ENCODE peak calls at places on chromosomes 3 and 15, in four cellular contexts. T is nephron progenitor cell; U is GM10248; P is naive thymus-derived CD8-positive, alpha-beta T cell. H is an unnamed sample.
A peak's percentile ranks its signal among the peaks of the same experiment; 100 is the strongest.

GRCh38 chr15:56042982-56043980 is 49.9 kb upstream of the NEDD4 start:
- DNase-seq in U (no peak), P (no peak), T (no peak), H (no peak)

GRCh38 chr3:188351648-188352047 is 197.7 kb downstream of the LPP start:
- DNase-seq in T (no peak), P (no peak), U (no peak), H (no peak)

GRCh38 chr3:12060139-12060831 is 56.1 kb downstream of the SYN2 start:
- DNase-seq in T (no peak), P (no peak), U (no peak), H (no peak)

GRCh38 chr15:71800835-71801745 is 9.3 kb upstream of the NR2E3 start:
- DNase-seq in T (peak; percentile 63), U (peak; percentile 65), P (no peak), H (no peak)

GRCh38 chr3:16511561-16512434 is 1.7 kb downstream of the RFTN1 start:
- DNase-seq in U (peak; percentile 71), P (peak; percentile 44), T (peak; percentile 23), H (no peak)

GRCh38 chr3:171874251-171874679 is 31.1 kb downstream of the TMEM212 start:
- DNase-seq in U (no peak), P (no peak), T (no peak), H (no peak)

GRCh38 chr3:129315386-129315991 is 36.8 kb downstream of the HMCES start:
- DNase-seq in P (peak; percentile 23), U (no peak), T (peak; percentile 38), H (peak; percentile 52)

GRCh38 chr3:100127792-100128191 is 13.5 kb upstream of the FILIP1L start:
- DNase-seq in T (no peak), U (no peak), P (no peak), H (no peak)

GRCh38 chr3:31670722-31671121 is 138.0 kb downstream of the STT3B start:
- DNase-seq in U (no peak), T (no peak), P (no peak), H (no peak)

GRCh38 chr3:193822492-193823220 is 229.6 kb downstream of the OPA1 start:
- DNase-seq in T (no peak), P (no peak), U (no peak), H (no peak)

GRCh38 chr3:38097446-38098375 is 39.2 kb downstream of the ACAA1 start:
- DNase-seq in U (no peak), P (no peak), T (no peak), H (no peak)

GRCh38 chr3:182618981-182619591 is 174.2 kb upstream of the ATP11B start:
- DNase-seq in U (no peak), P (no peak), T (no peak), H (no peak)

GRCh38 chr15:53644681-53645080 is 114.8 kb downstream of the WDR72 start:
- DNase-seq in U (no peak), P (no peak), T (no peak), H (no peak)

GRCh38 chr3:135516143-135516542 is 449.4 kb upstream of the PPP2R3A start:
- DNase-seq in U (no peak), T (no peak), P (no peak), H (no peak)

GRCh38 chr3:58560771-58561311 is 16.4 kb downstream of the FAM107A start:
- DNase-seq in T (peak; percentile 45), U (no peak), P (no peak), H (no peak)

GRCh38 chr15:77030042-77030927 is 35.4 kb downstream of the PSTPIP1 start:
- DNase-seq in P (no peak), U (no peak), T (peak; percentile 59), H (peak; percentile 13)

GRCh38 chr3:197749315-197749600 is 425 bp upstream of the FYTTD1 start:
- DNase-seq in P (peak; percentile 57), U (no peak), T (no peak), H (peak; percentile 70)

GRCh38 chr3:69231929-69232437 is 109.6 kb upstream of the LMOD3 start:
- DNase-seq in P (no peak), U (no peak), T (peak; percentile 77), H (peak; percentile 22)

GRCh38 chr3:185744997-185745843 is 79.6 kb downstream of the IGF2BP2 start:
- DNase-seq in T (peak; percentile 34), U (peak; percentile 34), P (no peak), H (no peak)

GRCh38 chr3:47475029-47475569 is 642 bp downstream of the SCAP start:
- DNase-seq in U (no peak), P (no peak), T (peak; percentile 47), H (no peak)

GRCh38 chr15:64751464-64751863 is 23.9 kb downstream of the RBPMS2 start:
- DNase-seq in P (no peak), U (no peak), T (no peak), H (no peak)

GRCh38 chr3:188531210-188531609 is 377.3 kb downstream of the LPP start:
- DNase-seq in P (no peak), U (no peak), T (no peak), H (no peak)

GRCh38 chr3:81308296-81308695 is 453.1 kb downstream of the GBE1 start:
- DNase-seq in P (no peak), T (no peak), U (no peak), H (no peak)

GRCh38 chr3:195003893-195004289 is 267.1 kb downstream of the XXYLT1 start:
- DNase-seq in T (no peak), U (no peak), P (no peak), H (peak; percentile 4)

GRCh38 chr3:95715137-95715536 is 1099.3 kb upstream of the EPHA6 start:
- DNase-seq in T (no peak), U (no peak), P (no peak), H (no peak)

GRCh38 chr3:30341851-30342250 is 264.6 kb upstream of the TGFBR2 start:
- DNase-seq in T (no peak), P (no peak), U (no peak), H (no peak)

GRCh38 chr3:72629191-72629611 is 219.0 kb downstream of the SHQ1 start:
- DNase-seq in T (no peak), P (no peak), U (peak; percentile 56), H (no peak)

GRCh38 chr3:8416965-8417364 is 84.7 kb upstream of the LMCD1 start:
- DNase-seq in T (peak; percentile 32), P (no peak), U (no peak), H (peak; percentile 65)

GRCh38 chr15:89178307-89178977 is 42.9 kb downstream of the RLBP1 start:
- DNase-seq in T (no peak), U (no peak), P (no peak), H (no peak)

GRCh38 chr3:150216866-150217600 is 191.1 kb upstream of the TSC22D2 start:
- DNase-seq in T (no peak), P (no peak), U (no peak), H (no peak)

GRCh38 chr3:197317250-197317963 is 19.0 kb upstream of the DLG1 start:
- DNase-seq in U (no peak), P (no peak), T (no peak), H (no peak)

GRCh38 chr3:128307781-128308469 is 154.6 kb downstream of the EEFSEC start:
- DNase-seq in T (no peak), P (no peak), U (no peak), H (no peak)

GRCh38 chr3:145182196-145182911 is 978.6 kb downstream of the PLOD2 start:
- DNase-seq in P (no peak), U (no peak), T (no peak), H (no peak)